ENCODE peak calls at places on chromosomes 12 and 14, in four cellular contexts. One of them, this sample, is unnamed.
A peak's percentile ranks its signal among the peaks of the same experiment; 100 is the strongest.

GRCh38 chr12:47722926-47723631 is 2.2 kb downstream of the ENDOU start:
- DNase-seq in IMR-90: no peak
- DNase-seq in GM23248: no peak
- DNase-seq in PC-3: no peak
- DNase-seq in this sample: peak; percentile 12

GRCh38 chr14:28765907-28766504 is 581 bp upstream of the FOXG1 start:
- DNase-seq in IMR-90: no peak
- DNase-seq in GM23248: peak; percentile 29
- DNase-seq in PC-3: no peak
- DNase-seq in this sample: no peak

GRCh38 chr12:6653987-6654386 is 6.8 kb upstream of the ACRBP start:
- DNase-seq in IMR-90: no peak
- DNase-seq in GM23248: no peak
- DNase-seq in PC-3: no peak
- DNase-seq in this sample: no peak

GRCh38 chr12:75137896-75138295 is 71.7 kb downstream of the KCNC2 start:
- DNase-seq in IMR-90: peak; percentile 2
- DNase-seq in GM23248: no peak
- DNase-seq in PC-3: no peak
- DNase-seq in this sample: no peak

GRCh38 chr12:127770123-127770522 is 496.8 kb upstream of the TMEM132C start:
- DNase-seq in IMR-90: no peak
- DNase-seq in GM23248: no peak
- DNase-seq in PC-3: no peak
- DNase-seq in this sample: no peak

GRCh38 chr12:16323010-16323409 is 24.4 kb upstream of the MGST1 start:
- DNase-seq in IMR-90: peak; percentile 42
- DNase-seq in GM23248: peak; percentile 57
- DNase-seq in PC-3: peak; percentile 64
- DNase-seq in this sample: no peak

GRCh38 chr12:127685476-127686234 is 581.3 kb upstream of the TMEM132C start:
- DNase-seq in IMR-90: no peak
- DNase-seq in GM23248: no peak
- DNase-seq in PC-3: no peak
- DNase-seq in this sample: no peak

GRCh38 chr12:92369061-92369460 is 223.4 kb upstream of the BTG1 start:
- DNase-seq in IMR-90: no peak
- DNase-seq in GM23248: no peak
- DNase-seq in PC-3: peak; percentile 72
- DNase-seq in this sample: peak; percentile 54

GRCh38 chr14:93959239-93960107 is 16.9 kb downstream of the ASB2 start:
- DNase-seq in IMR-90: peak; percentile 95
- DNase-seq in GM23248: peak; percentile 95
- DNase-seq in PC-3: peak; percentile 95
- DNase-seq in this sample: peak; percentile 100

GRCh38 chr14:72516936-72517408 is 376.9 kb downstream of the DPF3 start:
- DNase-seq in IMR-90: peak; percentile 91
- DNase-seq in GM23248: peak; percentile 85
- DNase-seq in PC-3: peak; percentile 95
- DNase-seq in this sample: peak; percentile 64

GRCh38 chr14:99816642-99817041 is 23.4 kb downstream of the EML1 start:
- DNase-seq in IMR-90: no peak
- DNase-seq in GM23248: no peak
- DNase-seq in PC-3: no peak
- DNase-seq in this sample: no peak

GRCh38 chr12:116594325-116595038 is 35.3 kb downstream of the MAP1LC3B2 start:
- DNase-seq in IMR-90: no peak
- DNase-seq in GM23248: no peak
- DNase-seq in PC-3: no peak
- DNase-seq in this sample: no peak

GRCh38 chr12:57216014-57216891 is at the start of gene NXPH4:
- DNase-seq in IMR-90: no peak
- DNase-seq in GM23248: peak; percentile 54
- DNase-seq in PC-3: peak; percentile 40
- DNase-seq in this sample: no peak

GRCh38 chr14:55942101-55942645 is 176.0 kb upstream of the PELI2 start:
- DNase-seq in IMR-90: no peak
- DNase-seq in GM23248: no peak
- DNase-seq in PC-3: no peak
- DNase-seq in this sample: no peak

GRCh38 chr14:95361373-95362179 is 41.9 kb upstream of the CLMN start:
- DNase-seq in IMR-90: no peak
- DNase-seq in GM23248: peak; percentile 29
- DNase-seq in PC-3: peak; percentile 58
- DNase-seq in this sample: peak; percentile 51

GRCh38 chr14:68285421-68286179 is 466.0 kb downstream of the RAD51B start:
- DNase-seq in IMR-90: no peak
- DNase-seq in GM23248: peak; percentile 23
- DNase-seq in PC-3: no peak
- DNase-seq in this sample: no peak

GRCh38 chr14:21014761-21015190 is 10.1 kb downstream of the NDRG2 start:
- DNase-seq in IMR-90: peak; percentile 83
- DNase-seq in GM23248: peak; percentile 84
- DNase-seq in PC-3: peak; percentile 92
- DNase-seq in this sample: peak; percentile 68

GRCh38 chr14:99261916-99262787 is 9.8 kb downstream of the BCL11B start:
- DNase-seq in IMR-90: no peak
- DNase-seq in GM23248: no peak
- DNase-seq in PC-3: no peak
- DNase-seq in this sample: no peak

GRCh38 chr14:64889352-64889751 is 9.6 kb upstream of the SPTB start:
- DNase-seq in IMR-90: peak; percentile 8
- DNase-seq in GM23248: no peak
- DNase-seq in PC-3: peak; percentile 17
- DNase-seq in this sample: no peak

GRCh38 chr12:34404377-34405285 is 382.3 kb downstream of the ALG10 start:
- DNase-seq in IMR-90: no peak
- DNase-seq in GM23248: no peak
- DNase-seq in PC-3: no peak
- DNase-seq in this sample: no peak

GRCh38 chr12:128806573-128806972 is 17.2 kb downstream of the SLC15A4 start:
- DNase-seq in IMR-90: no peak
- DNase-seq in GM23248: no peak
- DNase-seq in PC-3: no peak
- DNase-seq in this sample: no peak

GRCh38 chr12:66633676-66634075 is 45.2 kb downstream of the GRIP1 start:
- DNase-seq in IMR-90: no peak
- DNase-seq in GM23248: no peak
- DNase-seq in PC-3: peak; percentile 86
- DNase-seq in this sample: peak; percentile 89

GRCh38 chr12:19288603-19289244 is 150.6 kb upstream of the AEBP2 start:
- DNase-seq in IMR-90: peak; percentile 44
- DNase-seq in GM23248: peak; percentile 61
- DNase-seq in PC-3: peak; percentile 61
- DNase-seq in this sample: peak; percentile 23

GRCh38 chr12:12502813-12503146 is 59.9 kb downstream of the DUSP16 start:
- DNase-seq in IMR-90: no peak
- DNase-seq in GM23248: no peak
- DNase-seq in PC-3: no peak
- DNase-seq in this sample: no peak

GRCh38 chr12:95607642-95608041 is 56.4 kb upstream of the USP44 start:
- DNase-seq in IMR-90: no peak
- DNase-seq in GM23248: no peak
- DNase-seq in PC-3: no peak
- DNase-seq in this sample: no peak

GRCh38 chr12:49550853-49551252 is 12.0 kb downstream of the KCNH3 start:
- DNase-seq in IMR-90: no peak
- DNase-seq in GM23248: no peak
- DNase-seq in PC-3: no peak
- DNase-seq in this sample: no peak

GRCh38 chr12:89529738-89530137 is 3.9 kb upstream of the POC1B start:
- DNase-seq in IMR-90: peak; percentile 67
- DNase-seq in GM23248: peak; percentile 71
- DNase-seq in PC-3: peak; percentile 74
- DNase-seq in this sample: peak; percentile 45

GRCh38 chr14:101290681-101291080 is 270.6 kb upstream of the DIO3 start:
- DNase-seq in IMR-90: no peak
- DNase-seq in GM23248: no peak
- DNase-seq in PC-3: no peak
- DNase-seq in this sample: no peak

GRCh38 chr12:131093971-131094830 is 140.5 kb downstream of the ADGRD1 start:
- DNase-seq in IMR-90: no peak
- DNase-seq in GM23248: no peak
- DNase-seq in PC-3: no peak
- DNase-seq in this sample: no peak

GRCh38 chr12:4664111-4664510 is 15.2 kb downstream of the NDUFA9 start:
- DNase-seq in IMR-90: peak; percentile 92
- DNase-seq in GM23248: peak; percentile 93
- DNase-seq in PC-3: peak; percentile 58
- DNase-seq in this sample: peak; percentile 61

GRCh38 chr12:105222726-105223357 is 13.1 kb downstream of the APPL2 start:
- DNase-seq in IMR-90: no peak
- DNase-seq in GM23248: no peak
- DNase-seq in PC-3: no peak
- DNase-seq in this sample: no peak

GRCh38 chr14:103624860-103625259 is 4.2 kb upstream of the KLC1 start:
- DNase-seq in IMR-90: peak; percentile 66
- DNase-seq in GM23248: peak; percentile 96
- DNase-seq in PC-3: peak; percentile 94
- DNase-seq in this sample: peak; percentile 82

GRCh38 chr14:51806026-51806590 is 54.3 kb upstream of the GNG2 start:
- DNase-seq in IMR-90: no peak
- DNase-seq in GM23248: no peak
- DNase-seq in PC-3: no peak
- DNase-seq in this sample: no peak

GRCh38 chr12:6183689-6184441 is 16.3 kb upstream of the CD9 start:
- DNase-seq in IMR-90: peak; percentile 81
- DNase-seq in GM23248: peak; percentile 46
- DNase-seq in PC-3: no peak
- DNase-seq in this sample: peak; percentile 40

GRCh38 chr12:79982371-79983062 is 47.6 kb upstream of the PPP1R12A start:
- DNase-seq in IMR-90: no peak
- DNase-seq in GM23248: peak; percentile 77
- DNase-seq in PC-3: no peak
- DNase-seq in this sample: no peak

GRCh38 chr12:21849878-21850277 is 75.4 kb upstream of the KCNJ8 start:
- DNase-seq in IMR-90: no peak
- DNase-seq in GM23248: no peak
- DNase-seq in PC-3: no peak
- DNase-seq in this sample: no peak

GRCh38 chr12:14408208-14408607 is 42.7 kb downstream of the ATF7IP start:
- DNase-seq in IMR-90: peak; percentile 50
- DNase-seq in GM23248: peak; percentile 48
- DNase-seq in PC-3: peak; percentile 15
- DNase-seq in this sample: no peak

GRCh38 chr14:105209091-105209490 is 28.0 kb upstream of the NUDT14 start:
- DNase-seq in IMR-90: no peak
- DNase-seq in GM23248: no peak
- DNase-seq in PC-3: no peak
- DNase-seq in this sample: no peak

GRCh38 chr14:105211086-105211757 is 30.1 kb upstream of the NUDT14 start:
- DNase-seq in IMR-90: no peak
- DNase-seq in GM23248: no peak
- DNase-seq in PC-3: no peak
- DNase-seq in this sample: no peak

GRCh38 chr14:105209646-105210045 is 28.5 kb upstream of the NUDT14 start:
- DNase-seq in IMR-90: no peak
- DNase-seq in GM23248: no peak
- DNase-seq in PC-3: no peak
- DNase-seq in this sample: no peak

GRCh38 chr14:105211758-105212089 is 30.6 kb upstream of the NUDT14 start:
- DNase-seq in IMR-90: no peak
- DNase-seq in GM23248: no peak
- DNase-seq in PC-3: no peak
- DNase-seq in this sample: no peak

DNA sequence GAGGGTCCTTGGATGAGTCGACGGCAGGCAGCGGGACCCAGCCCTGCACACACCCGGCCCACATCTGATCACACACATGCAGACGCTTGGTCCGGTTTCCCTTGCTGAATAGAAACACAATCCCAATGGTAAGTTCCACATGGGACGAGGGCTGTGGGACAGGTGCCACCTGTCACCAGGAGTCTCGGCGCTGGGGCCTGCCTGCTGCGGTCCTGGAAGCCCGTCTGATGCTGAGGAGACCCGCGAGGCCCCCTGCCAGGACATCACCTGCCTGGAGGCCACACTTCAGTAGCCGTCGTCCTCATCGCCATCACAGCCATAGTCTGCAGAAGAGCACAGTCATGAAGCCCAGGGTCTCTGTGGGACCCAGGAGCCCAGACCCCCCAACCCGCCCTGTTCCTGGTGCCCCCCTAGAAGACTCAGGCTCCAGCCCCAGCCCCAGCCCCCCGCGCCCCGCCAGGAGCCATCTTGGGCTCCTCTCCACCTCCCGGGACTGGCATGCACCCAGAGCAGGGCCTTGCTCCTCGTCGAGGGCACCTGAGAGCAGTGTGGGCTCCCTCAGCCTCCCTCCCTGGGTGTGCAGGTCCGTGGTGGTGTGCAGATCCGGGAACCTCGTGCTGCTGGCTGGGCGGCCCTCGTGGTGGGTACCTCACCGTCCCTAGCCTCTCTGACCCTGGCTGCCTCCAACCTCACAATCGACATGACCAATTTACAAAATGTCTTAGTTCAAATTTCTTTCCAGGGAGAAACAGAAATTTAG is 29.3 kb upstream of the NUDT14 start:
- DNase-seq in IMR-90: no peak
- DNase-seq in GM23248: no peak
- DNase-seq in PC-3: no peak
- DNase-seq in this sample: no peak
- H3K4me2 ChIP-seq in IMR-90: no peak overlapping the region
- H3K4me2 ChIP-seq in GM23248: no peak overlapping the region
- H3K4me2 ChIP-seq in PC-3: no peak overlapping the region
- H3K4me2 ChIP-seq in this sample: no peak overlapping the region

GRCh38 chr12:124679047-124679446 is 111.6 kb upstream of the NCOR2 start:
- DNase-seq in IMR-90: no peak
- DNase-seq in GM23248: no peak
- DNase-seq in PC-3: no peak
- DNase-seq in this sample: no peak
- H3K4me2 ChIP-seq in IMR-90: no peak overlapping the region
- H3K4me2 ChIP-seq in GM23248: no peak overlapping the region
- H3K4me2 ChIP-seq in PC-3: peak overlapping the region; percentile 34
- H3K4me2 ChIP-seq in this sample: no peak overlapping the region

GRCh38 chr14:85530626-85531025 is 682 bp downstream of the FLRT2 start:
- DNase-seq in IMR-90: no peak
- DNase-seq in GM23248: peak; percentile 31
- DNase-seq in PC-3: no peak
- DNase-seq in this sample: no peak

GRCh38 chr14:85528080-85528881 is 1.7 kb upstream of the FLRT2 start:
- DNase-seq in IMR-90: peak; percentile 90
- DNase-seq in GM23248: peak; percentile 89
- DNase-seq in PC-3: peak; percentile 50
- DNase-seq in this sample: peak; percentile 77

GRCh38 chr14:85529803-85530574 is at the start of gene FLRT2:
- DNase-seq in IMR-90: peak; percentile 44
- DNase-seq in GM23248: peak; percentile 78
- DNase-seq in PC-3: no peak
- DNase-seq in this sample: peak; percentile 71

GRCh38 chr14:85527458-85527857 is 2.5 kb upstream of the FLRT2 start:
- DNase-seq in IMR-90: no peak
- DNase-seq in GM23248: peak; percentile 61
- DNase-seq in PC-3: peak; percentile 37
- DNase-seq in this sample: no peak

GRCh38 chr14:85528882-85529585 is 910 bp upstream of the FLRT2 start:
- DNase-seq in IMR-90: peak; percentile 72
- DNase-seq in GM23248: peak; percentile 92
- DNase-seq in PC-3: peak; percentile 29
- DNase-seq in this sample: peak; percentile 62
- H3K4me2 ChIP-seq in IMR-90: peak overlapping the region; percentile 94
- H3K4me2 ChIP-seq in GM23248: peak overlapping the region; percentile 99
- H3K4me2 ChIP-seq in PC-3: peak overlapping the region; percentile 78
- H3K4me2 ChIP-seq in this sample: peak overlapping the region; percentile 97

GRCh38 chr14:71361335-71361734 is 454.1 kb downstream of the PCNX1 start:
- DNase-seq in IMR-90: peak; percentile 57
- DNase-seq in GM23248: peak; percentile 56
- DNase-seq in PC-3: peak; percentile 70
- DNase-seq in this sample: peak; percentile 37
- H3K4me2 ChIP-seq in IMR-90: no peak overlapping the region
- H3K4me2 ChIP-seq in GM23248: no peak overlapping the region
- H3K4me2 ChIP-seq in PC-3: peak overlapping the region; percentile 9
- H3K4me2 ChIP-seq in this sample: no peak overlapping the region